ENCODE peak calls at places on chromosomes 3 and 15, in six cellular contexts. T is hepatocyte, N is tibial nerve, I is lower lobe of right lung, H is neural progenitor cell, C is HCT116. R is an unnamed sample.

GRCh38 chr3:105828703-105829102 is 40.1 kb downstream of the CBLB start:
- DNase-seq in T (no peak), N (no peak), I (no peak), H (no peak), C (no peak), R (no peak)

GRCh38 chr3:30538787-30539186 is 67.6 kb upstream of the TGFBR2 start:
- DNase-seq in T (no peak), N (no peak), I (no peak), H (no peak), C (peak), R (no peak)

GRCh38 chr3:141738636-141739363 is 702 bp downstream of the RNF7 start:
- DNase-seq in T (peak), N (peak), I (no peak), H (peak), C (no peak), R (no peak)

GRCh38 chr3:159123877-159124276 is 322.0 kb downstream of the MFSD1 start:
- DNase-seq in T (no peak), N (no peak), I (no peak), H (no peak), C (no peak), R (no peak)

GRCh38 chr3:188916934-188917391 is 254.8 kb upstream of the TPRG1 start:
- DNase-seq in T (no peak), N (no peak), I (no peak), H (no peak), C (no peak), R (no peak)

GRCh38 chr3:105402287-105402801 is 35.6 kb downstream of the ALCAM start:
- DNase-seq in T (peak), N (no peak), I (no peak), H (peak), C (peak), R (no peak)

GRCh38 chr3:177079684-177080083 is 117.6 kb downstream of the TBL1XR1 start:
- DNase-seq in T (no peak), N (no peak), I (no peak), H (no peak), C (no peak), R (no peak)

GRCh38 chr3:106247902-106248684 is 379.3 kb upstream of the CBLB start:
- DNase-seq in T (no peak), N (no peak), I (no peak), H (no peak), C (no peak), R (no peak)

GRCh38 chr3:16480861-16481569 is 32.5 kb downstream of the RFTN1 start:
- DNase-seq in T (no peak), N (no peak), I (no peak), H (peak), C (no peak), R (no peak)

GRCh38 chr3:67109651-67110204 is 111.6 kb downstream of the KBTBD8 start:
- DNase-seq in T (peak), N (no peak), I (no peak), H (peak), C (peak), R (no peak)

GRCh38 chr3:173092038-173092437 is 49.0 kb downstream of the SPATA16 start:
- DNase-seq in T (no peak), N (no peak), I (no peak), H (no peak), C (no peak), R (no peak)

GRCh38 chr3:58173670-58174472 is 36.9 kb downstream of the DNASE1L3 start:
- DNase-seq in T (peak), N (no peak), I (no peak), H (peak), C (no peak), R (no peak)

GRCh38 chr15:99055555-99056134 is 48.1 kb upstream of the PGPEP1L start:
- DNase-seq in T (no peak), N (no peak), I (no peak), H (no peak), C (no peak), R (no peak)

GRCh38 chr3:129534428-129535027 is 6.1 kb downstream of the RHO start:
- DNase-seq in T (peak), N (no peak), I (no peak), H (no peak), C (no peak), R (no peak)

GRCh38 chr15:50044904-50045303 is 74.1 kb downstream of the ATP8B4 start:
- DNase-seq in T (no peak), N (no peak), I (no peak), H (no peak), C (no peak), R (no peak)

GRCh38 chr3:94115482-94115881 is 52.6 kb downstream of the NSUN3 start:
- DNase-seq in T (peak), N (peak), I (no peak), H (peak), C (peak), R (no peak)

GRCh38 chr3:171135536-171135935 is 109.0 kb upstream of the SLC2A2 start:
- DNase-seq in T (no peak), N (no peak), I (no peak), H (no peak), C (no peak), R (no peak)

GRCh38 chr15:49135893-49136292 is 19.5 kb downstream of the COPS2 start:
- DNase-seq in T (no peak), N (no peak), I (no peak), H (no peak), C (no peak), R (no peak)

GRCh38 chr15:66566963-66567531 is 1.2 kb upstream of the LCTL start:
- DNase-seq in T (peak), N (peak), I (peak), H (peak), C (peak), R (no peak)

GRCh38 chr15:48459571-48460461 is 128.6 kb downstream of the DUT start:
- DNase-seq in T (no peak), N (peak), I (no peak), H (no peak), C (peak), R (no peak)

GRCh38 chr3:35737527-35737926 is 98.2 kb downstream of the ARPP21 start:
- DNase-seq in T (no peak), N (no peak), I (no peak), H (no peak), C (no peak), R (no peak)

GRCh38 chr3:14598143-14598569 is 53.4 kb upstream of the CCDC174 start:
- DNase-seq in T (peak), N (no peak), I (no peak), H (peak), C (no peak), R (no peak)

GRCh38 chr15:58575045-58575786 is 143.4 kb downstream of the LIPC start:
- DNase-seq in T (no peak), N (no peak), I (no peak), H (no peak), C (no peak), R (no peak)

GRCh38 chr15:58572521-58572920 is 140.7 kb downstream of the LIPC start:
- DNase-seq in T (no peak), N (no peak), I (no peak), H (no peak), C (no peak), R (no peak)

GRCh38 chr15:58576657-58577056 is 144.9 kb downstream of the LIPC start:
- DNase-seq in T (no peak), N (no peak), I (no peak), H (no peak), C (no peak), R (no peak)

GRCh38 chr15:58573270-58573669 is 141.5 kb downstream of the LIPC start:
- DNase-seq in T (no peak), N (no peak), I (no peak), H (no peak), C (no peak), R (no peak)

DNA sequence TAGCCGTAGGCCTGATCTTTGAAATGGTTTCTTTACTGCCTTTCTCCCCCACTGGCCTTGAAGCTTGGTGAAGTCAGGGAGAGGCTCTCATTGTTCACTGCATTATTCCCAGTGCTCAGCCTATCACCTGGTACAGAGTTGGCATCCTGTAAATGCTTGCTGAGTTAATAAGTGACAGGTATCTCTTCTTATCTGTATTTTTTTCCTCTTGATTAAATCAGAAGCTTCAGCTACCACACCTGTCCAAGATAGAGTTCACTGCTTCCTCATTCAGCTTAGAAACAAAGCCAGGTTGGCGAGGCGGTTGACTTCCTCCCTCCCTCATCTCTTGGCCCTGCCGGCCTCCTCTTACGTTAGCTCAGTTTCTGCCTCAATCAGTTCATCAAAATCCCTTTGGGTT is 142.8 kb downstream of the LIPC start:
- DNase-seq in T (peak), N (no peak), I (no peak), H (no peak), C (no peak), R (no peak)
- H3K27ac ChIP-seq in T (peak), N (no peak), I (no peak), H (no peak), C (no peak), R (no peak)

DNA sequence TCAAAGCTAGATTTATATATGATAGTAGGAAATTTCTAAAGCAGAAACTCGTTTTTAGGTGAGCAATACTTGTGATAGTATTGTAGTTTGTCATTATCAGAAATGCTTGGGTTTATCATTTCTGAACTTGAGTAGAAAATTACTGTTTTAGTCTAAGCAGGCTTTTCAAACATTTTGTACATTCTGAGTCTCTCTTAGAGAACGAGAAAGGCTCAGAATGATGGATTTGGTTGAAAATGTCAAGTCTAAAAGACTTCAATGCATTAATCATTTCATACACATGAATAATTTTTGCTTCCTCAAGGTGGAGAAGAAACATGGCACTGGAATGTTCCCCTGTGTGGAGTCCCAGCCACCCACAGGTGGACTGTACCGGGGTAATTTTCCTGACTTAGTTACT is 387.1 kb downstream of the NAALADL2 start:
- DNase-seq in T (no peak), N (no peak), I (no peak), H (no peak), C (no peak), R (no peak)
- H3K4me3 ChIP-seq in T (no peak), N (no peak), I (no peak), H (no peak), C (no peak), R (no peak)

DNA sequence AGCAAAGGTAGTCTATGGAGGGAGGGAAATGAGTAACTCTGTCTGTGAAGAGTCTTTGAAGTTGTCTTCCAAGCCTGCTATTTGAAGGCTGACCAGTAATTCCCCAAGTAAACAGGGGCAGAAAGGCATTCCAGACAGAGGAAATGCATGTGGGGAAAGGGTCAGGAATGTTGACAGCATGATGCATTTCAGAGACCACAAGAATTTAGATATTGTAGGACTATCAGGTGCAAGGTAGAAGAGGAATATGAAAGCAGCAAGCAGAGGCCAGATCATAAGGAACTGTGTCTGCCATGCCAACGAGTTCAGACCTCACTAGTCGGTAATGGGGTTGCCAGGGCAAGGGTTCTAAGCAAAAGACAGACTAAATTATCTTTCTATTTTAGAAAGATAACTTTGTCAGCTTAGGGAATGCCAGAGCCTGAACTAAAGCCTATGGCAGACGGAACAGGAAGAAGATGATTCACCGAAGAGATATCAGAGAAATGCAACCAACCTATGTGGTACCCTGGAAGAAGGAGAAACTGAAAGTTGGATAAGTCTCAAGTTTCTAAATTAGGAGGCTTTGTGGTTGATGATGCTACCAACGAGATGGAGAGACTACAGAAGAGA is 327.0 kb upstream of the RORA start:
- DNase-seq in T (no peak), N (no peak), I (no peak), H (no peak), C (no peak), R (no peak)
- H3K27ac ChIP-seq in T (no peak), N (no peak), I (no peak), H (no peak), C (no peak), R (no peak)

DNA sequence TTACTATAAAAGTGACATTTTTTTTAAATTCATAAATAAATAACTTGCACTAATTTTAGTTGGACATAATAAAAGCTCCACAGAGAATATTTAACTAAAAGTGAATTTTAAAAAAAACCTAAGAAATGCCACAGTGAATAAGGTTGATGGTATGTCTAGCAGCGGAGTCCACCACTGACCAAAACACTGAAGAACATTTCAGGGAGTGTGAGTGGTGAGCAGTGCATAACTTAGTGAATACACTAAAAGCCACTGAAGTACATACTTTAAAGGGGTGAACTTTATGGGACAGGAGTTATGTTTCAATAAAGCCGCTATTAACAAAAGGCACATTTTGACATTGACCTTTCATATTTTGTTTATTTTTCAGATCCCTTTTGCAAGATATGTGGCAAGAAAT is 32.3 kb downstream of the SRP14 start:
- DNase-seq in T (no peak), N (no peak), I (no peak), H (no peak), C (no peak), R (no peak)
- H3K4me3 ChIP-seq in T (no peak), N (no peak), I (no peak), H (no peak), C (no peak), R (no peak)

GRCh38 chr3:53168175-53168923 is 7.3 kb downstream of the PRKCD start:
- DNase-seq in T (no peak), N (peak), I (peak), H (peak), C (no peak), R (no peak)
- H3K27ac ChIP-seq in T (no peak), N (peak), I (peak), H (no peak), C (no peak), R (peak)

GRCh38 chr15:40768492-40769309 is 1.1 kb upstream of the C15orf62 start:
- DNase-seq in T (no peak), N (no peak), I (peak), H (no peak), C (no peak), R (no peak)

GRCh38 chr15:40769310-40770146 is at the start of gene C15orf62:
- DNase-seq in T (peak), N (no peak), I (peak), H (no peak), C (no peak), R (no peak)

GRCh38 chr15:40772014-40772413 is 2.2 kb downstream of the C15orf62 start:
- DNase-seq in T (no peak), N (no peak), I (peak), H (no peak), C (no peak), R (no peak)

GRCh38 chr15:40771242-40771641 is 1.5 kb downstream of the C15orf62 start:
- DNase-seq in T (no peak), N (no peak), I (peak), H (no peak), C (no peak), R (no peak)

DNA sequence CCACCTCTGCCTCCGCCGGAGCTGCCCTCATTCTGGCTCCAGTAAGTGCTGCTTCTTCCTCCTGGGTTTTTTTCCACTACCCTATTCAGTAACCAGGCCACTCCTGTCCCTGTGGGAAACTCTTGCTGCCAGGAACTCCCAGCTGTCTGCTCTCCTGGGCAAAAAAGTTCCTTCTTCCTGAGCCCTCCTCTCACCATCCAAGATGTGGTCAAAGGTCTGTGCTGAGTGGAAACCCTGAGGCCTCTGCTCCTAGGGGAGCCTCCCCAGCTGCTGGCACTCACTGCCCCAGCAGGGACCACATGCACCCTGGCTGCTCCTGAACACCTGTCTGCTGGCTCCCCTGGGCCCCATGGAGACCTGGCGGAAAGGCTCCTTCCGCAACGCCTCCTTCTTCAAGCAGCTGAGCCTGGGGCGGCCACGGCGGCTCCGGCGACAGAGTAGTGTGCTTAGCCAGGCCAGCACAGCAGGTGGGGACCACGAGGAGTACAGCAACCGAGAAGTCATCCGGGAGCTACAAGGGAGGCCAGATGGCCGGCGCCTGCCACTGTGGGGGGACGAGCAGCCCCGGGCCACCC is 454 bp downstream of the C15orf62 start:
- DNase-seq in T (no peak), N (no peak), I (peak), H (no peak), C (no peak), R (no peak)
- H3K4me3 ChIP-seq in T (no peak), N (no peak), I (no peak), H (no peak), C (no peak), R (no peak)